ENCODE peak calls at places on chromosomes 6 and 20, in four cellular contexts. B is psoas muscle, F is stomach, E is A549. D is an unnamed sample.
A peak's percentile ranks its signal among the peaks of the same experiment; 100 is the strongest.

GRCh38 chr6:24910331-24910849 is 25.4 kb downstream of the RIPOR2 start:
- DNase-seq in B (peak; percentile 67), F (no peak), E (no peak), D (no peak)

GRCh38 chr6:137492771-137493217 is 1.4 kb downstream of the OLIG3 start:
- DNase-seq in B (no peak), F (no peak), E (no peak), D (no peak)

GRCh38 chr6:167906899-167907298 is 80.2 kb downstream of the AFDN start:
- DNase-seq in B (peak; percentile 54), F (peak; percentile 86), E (no peak), D (no peak)

GRCh38 chr6:35064508-35065440 is 76.4 kb downstream of the TCP11 start:
- DNase-seq in B (peak; percentile 26), F (no peak), E (no peak), D (no peak)

GRCh38 chr6:132060591-132060990 is 109.4 kb upstream of the CCN2 start:
- DNase-seq in B (no peak), F (no peak), E (no peak), D (no peak)

GRCh38 chr6:13397359-13398080 is 69.2 kb upstream of the TBC1D7 start:
- DNase-seq in B (no peak), F (no peak), E (peak; percentile 25), D (no peak)

GRCh38 chr6:14276667-14277404 is 159.3 kb downstream of the CD83 start:
- DNase-seq in B (no peak), F (no peak), E (no peak), D (no peak)

GRCh38 chr6:166541876-166542579 is 44.5 kb downstream of the RAMACL start:
- DNase-seq in B (no peak), F (no peak), E (no peak), D (no peak)

GRCh38 chr6:37257320-37257633 is 295 bp upstream of the TBC1D22B start:
- DNase-seq in B (no peak), F (no peak), E (no peak), D (no peak)

GRCh38 chr6:142702501-142703460 is 242.2 kb downstream of the HIVEP2 start:
- DNase-seq in B (peak; percentile 57), F (no peak), E (no peak), D (no peak)

GRCh38 chr20:6976096-6976495 is 208.6 kb downstream of the BMP2 start:
- DNase-seq in B (no peak), F (no peak), E (no peak), D (no peak)

DNA sequence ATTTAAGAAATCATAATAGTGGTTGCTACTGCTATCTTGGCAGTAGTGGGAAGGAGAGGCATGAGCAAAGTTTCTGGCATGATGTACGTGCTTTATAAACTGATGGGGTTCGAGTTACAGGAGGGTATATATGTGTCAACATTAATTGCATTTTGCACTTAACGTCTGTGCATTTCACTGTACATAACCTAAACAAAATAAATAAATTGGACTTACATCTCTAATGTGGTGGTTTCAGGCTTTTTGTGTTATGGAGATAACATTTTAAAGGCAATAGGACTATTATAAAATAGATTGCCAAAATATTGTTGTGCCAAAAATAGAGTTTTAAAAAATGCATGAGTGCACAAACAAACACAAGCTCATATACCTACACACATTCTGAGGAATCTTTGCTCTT is 1001.1 kb upstream of the GJE1 start:
- DNase-seq in B (no peak), F (no peak), E (no peak), D (no peak)
- TF ChIP-seq CTCF in B (no peak), F (no peak), E (no peak), D (no peak)

GRCh38 chr6:31597006-31597405 is 4.2 kb upstream of the NCR3 start:
- DNase-seq in B (no peak), F (no peak), E (peak; percentile 40), D (no peak)
- TF ChIP-seq CTCF in B (peak; percentile 23), F (no peak), E (peak; percentile 37), D (peak; percentile 39)

GRCh38 chr6:20686142-20686541 is 151.9 kb downstream of the CDKAL1 start:
- DNase-seq in B (no peak), F (no peak), E (no peak), D (no peak)
- TF ChIP-seq CTCF in B (no peak), F (no peak), E (no peak), D (no peak)

GRCh38 chr20:61595216-61595615 is 343.2 kb downstream of the CDH4 start:
- DNase-seq in B (no peak), F (no peak), E (no peak), D (no peak)
- TF ChIP-seq CTCF in B (no peak), F (no peak), E (no peak), D (no peak)

GRCh38 chr20:3358676-3359340 is 48.7 kb downstream of the DNAAF9 start:
- DNase-seq in B (no peak), F (no peak), E (no peak), D (no peak)
- TF ChIP-seq CTCF in B (no peak), F (no peak), E (no peak), D (no peak)

DNA sequence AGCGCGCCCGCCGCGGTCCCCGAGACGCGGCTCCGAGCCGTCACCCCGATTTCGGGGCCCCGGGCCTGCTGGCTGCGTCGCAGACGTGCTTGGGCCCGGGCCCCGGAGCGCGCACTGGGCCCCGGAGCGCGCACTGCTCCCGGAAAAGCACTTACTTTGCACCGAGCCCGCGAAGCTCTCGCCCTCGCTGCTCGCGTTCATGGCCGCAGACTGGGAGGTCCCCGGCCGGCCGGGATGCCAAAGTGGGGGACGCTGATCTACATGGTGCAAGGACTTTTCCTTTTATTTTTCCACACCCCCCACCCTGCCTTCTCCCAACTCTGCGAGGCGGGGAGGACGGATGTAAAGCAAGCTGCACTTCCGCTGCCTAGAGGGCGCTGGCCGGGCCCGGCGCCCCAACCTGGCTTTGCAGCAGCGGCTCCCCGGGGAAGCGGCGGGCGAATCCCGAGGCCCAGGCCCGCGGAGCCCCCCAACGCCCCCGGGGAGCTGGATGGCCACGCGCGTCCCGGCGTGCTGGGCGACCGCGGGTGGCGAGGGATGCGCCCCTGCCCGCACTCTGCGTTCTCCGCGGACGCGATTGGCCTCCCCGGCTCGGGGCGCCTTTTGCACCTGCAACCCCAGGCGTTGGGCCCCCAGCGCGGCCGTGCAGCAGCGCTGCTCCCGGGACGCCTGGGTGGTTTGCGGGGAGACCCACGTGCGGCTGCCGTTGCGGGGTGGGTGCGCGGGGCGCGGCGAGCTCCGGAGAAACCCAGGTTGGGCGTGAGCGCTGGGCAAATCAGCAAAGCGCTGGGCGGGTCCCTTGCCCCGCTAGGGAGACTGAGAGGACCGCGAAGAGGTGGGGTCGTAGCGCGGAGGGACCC is at the start of gene ZFP64:
- DNase-seq in B (peak; percentile 77), F (peak; percentile 76), E (peak; percentile 81), D (no peak)
- TF ChIP-seq CTCF in B (peak; percentile 41), F (peak; percentile 36), E (peak; percentile 69), D (peak; percentile 27)

D was measured in esophagus squamous epithelium.